ENCODE peak calls at places on chromosomes 11 and 22, in six cellular contexts. R, C, S, N, H and D are unnamed samples.

GRCh38 chr11:6755303-6755952 is 16.3 kb downstream of the OR2AG2 start:
- DNase-seq in R (no peak), H (peak; percentile 10), S (no peak), C (peak; percentile 67), N (no peak), D (peak; percentile 91)

GRCh38 chr11:57646221-57646620 is 3.5 kb downstream of the YPEL4 start:
- DNase-seq in S (no peak), N (no peak), H (no peak), C (no peak), R (no peak), D (no peak)

GRCh38 chr22:50708474-50708873 is 29.5 kb upstream of the ACR start:
- DNase-seq in S (no peak), N (no peak), R (no peak), C (no peak), H (no peak), D (no peak)

GRCh38 chr11:38824573-38824972 is 2226.5 kb upstream of the RAG2 start:
- DNase-seq in C (peak; percentile 2), R (no peak), H (no peak), S (no peak), N (no peak), D (peak; percentile 52)

GRCh38 chr11:124745835-124746620 is 6.0 kb downstream of the VSIG2 start:
- DNase-seq in H (peak; percentile 24), N (peak; percentile 91), C (no peak), R (no peak), S (no peak), D (peak; percentile 49)

GRCh38 chr11:78684377-78684776 is 109.7 kb upstream of the NARS2 start:
- DNase-seq in C (no peak), N (no peak), H (no peak), S (no peak), R (no peak), D (no peak)

GRCh38 chr11:14435717-14436116 is 63.9 kb downstream of the COPB1 start:
- DNase-seq in N (no peak), R (no peak), S (no peak), H (peak; percentile 80), C (no peak), D (no peak)

GRCh38 chr22:49995059-49995412 is 17.5 kb downstream of the IL17REL start:
- DNase-seq in H (no peak), C (no peak), S (no peak), R (no peak), N (no peak), D (no peak)

GRCh38 chr11:63508009-63508408 is 2.1 kb downstream of the LGALS12 start:
- DNase-seq in S (no peak), N (peak; percentile 80), C (peak; percentile 38), R (peak; percentile 49), H (peak; percentile 83), D (peak; percentile 74)